ENCODE peak calls at places on chromosomes 7 and 10, in eight cellular contexts. J, Y, Q, A, R, G, E and T are unnamed samples.

GRCh38 chr10:61130366-61130765 is 186.4 kb upstream of the RHOBTB1 start:
- DNase-seq in Q (no peak), G (no peak), E (peak), A (no peak), J (no peak), R (no peak), Y (no peak), T (no peak)

GRCh38 chr10:131087464-131088215 is 223.9 kb downstream of the TCERG1L start:
- DNase-seq in Y (no peak), J (no peak), Q (no peak), G (no peak), A (no peak), E (no peak), R (no peak), T (no peak)

GRCh38 chr7:255721-256361 is 34.1 kb upstream of the FOXL3 start:
- DNase-seq in E (no peak), A (no peak), J (no peak), R (no peak), Y (no peak), Q (no peak), G (no peak), T (no peak)

GRCh38 chr10:118035358-118036031 is 11.2 kb downstream of the RAB11FIP2 start:
- DNase-seq in A (no peak), J (no peak), G (no peak), Q (no peak), Y (peak), E (no peak), R (no peak), T (no peak)

GRCh38 chr10:17038627-17039026 is 91.0 kb downstream of the CUBN start:
- DNase-seq in J (no peak), G (no peak), A (no peak), Q (no peak), Y (peak), R (no peak), E (no peak), T (no peak)

GRCh38 chr10:44386546-44387052 is 1.7 kb upstream of the CXCL12 start:
- DNase-seq in G (peak), E (peak), Y (peak), J (peak), Q (peak), R (peak), A (peak), T (peak)

GRCh38 chr7:138243430-138243829 is 167.2 kb downstream of the AKR1D1 start:
- DNase-seq in E (no peak), Y (peak), G (peak), J (no peak), A (peak), R (peak), Q (no peak), T (no peak)

GRCh38 chr10:47403401-47404318 is 19.6 kb upstream of the ZNF488 start:
- DNase-seq in R (no peak), Y (no peak), A (no peak), Q (peak), J (no peak), G (no peak), E (no peak), T (no peak)

GRCh38 chr10:127853868-127854768 is 38.6 kb downstream of the CLRN3 start:
- DNase-seq in Q (peak), E (peak), Y (peak), R (peak), A (peak), G (peak), J (peak), T (peak)

GRCh38 chr7:158423190-158423555 is 164.4 kb downstream of the PTPRN2 start:
- DNase-seq in Y (no peak), R (no peak), E (no peak), J (no peak), G (no peak), Q (no peak), A (no peak), T (no peak)

GRCh38 chr7:105493928-105494325 is 28.1 kb downstream of the PUS7 start:
- DNase-seq in E (peak), J (no peak), Q (peak), Y (peak), G (no peak), A (no peak), R (no peak), T (no peak)

GRCh38 chr10:125205431-125205830 is 45.1 kb upstream of the CTBP2 start:
- DNase-seq in G (no peak), R (no peak), A (no peak), J (no peak), E (no peak), Q (no peak), Y (no peak), T (no peak)

GRCh38 chr10:71126432-71126831 is 85.9 kb upstream of the UNC5B start:
- DNase-seq in R (no peak), J (no peak), A (no peak), G (no peak), Q (no peak), E (no peak), Y (no peak), T (no peak)

GRCh38 chr7:158549834-158550700 is 37.6 kb downstream of the PTPRN2 start:
- DNase-seq in Y (no peak), E (no peak), R (no peak), G (no peak), J (no peak), Q (no peak), A (no peak), T (no peak)

GRCh38 chr7:71630521-71630920 is 498.6 kb downstream of the GALNT17 start:
- DNase-seq in R (no peak), Y (no peak), E (no peak), J (no peak), A (no peak), Q (no peak), G (no peak), T (no peak)